ENCODE peak calls at places on chromosomes 11 and 22, in ten cellular contexts. J is cardiac muscle cell; L is tibial nerve; E is thyroid gland; B is HAP-1; Y is CD4-positive, CD25-positive, alpha-beta regulatory T cell; I is PC-3; Q is GM23248; C is adipocyte; P is colonic mucosa. H is an unnamed sample. For H3K9me3, the result is how much of the 10 kb centered on the place peaks cover.

GRCh38 chr11:119722281-119722794 is 6.7 kb downstream of the NECTIN1 start:
- DNase-seq in J (no peak), B (no peak), E (no peak), C (no peak), I (no peak), P (peak), Q (no peak), L (no peak), Y (no peak), H (no peak)

GRCh38 chr22:32232447-32232846 is 22.7 kb downstream of the SLC5A4 start:
- DNase-seq in J (no peak), Q (no peak), Y (no peak), E (no peak), B (no peak), P (no peak), C (no peak), L (no peak), I (no peak), H (no peak)

GRCh38 chr11:35675901-35676610 is 13.5 kb downstream of the TRIM44 start:
- DNase-seq in J (no peak), I (peak), Y (no peak), P (no peak), C (peak), E (no peak), Q (no peak), L (no peak), B (no peak), H (no peak)

GRCh38 chr22:19119949-19120348 is 2.3 kb downstream of the DGCR2 start:
- DNase-seq in Y (no peak), I (no peak), E (no peak), C (no peak), L (no peak), Q (no peak), B (no peak), P (no peak), J (no peak), H (no peak)

GRCh38 chr11:32172771-32173170 is 81.9 kb downstream of the RCN1 start:
- DNase-seq in P (no peak), I (no peak), Y (no peak), Q (peak), J (peak), C (no peak), L (no peak), B (no peak), E (peak), H (no peak)

GRCh38 chr11:36075053-36075452 is 131.2 kb downstream of the LDLRAD3 start:
- DNase-seq in P (no peak), J (no peak), C (peak), Q (peak), E (no peak), B (no peak), I (peak), Y (no peak), L (no peak), H (no peak)

GRCh38 chr11:26623076-26623666 is 51.1 kb upstream of the MUC15 start:
- DNase-seq in L (no peak), Q (peak), E (no peak), C (peak), J (no peak), P (no peak), I (peak), Y (no peak), B (no peak), H (no peak)

GRCh38 chr22:49617866-49618688 is 209.6 kb downstream of the BRD1 start:
- DNase-seq in L (no peak), B (no peak), Q (no peak), P (no peak), C (no peak), E (no peak), J (no peak), Y (no peak), I (no peak), H (no peak)

GRCh38 chr11:47731466-47731865 is 16.3 kb upstream of the AGBL2 start:
- DNase-seq in Y (no peak), P (no peak), Q (no peak), I (no peak), C (no peak), J (no peak), L (no peak), B (peak), E (no peak), H (no peak)
- H3K9me3 ChIP-seq in Y (under half), P (under half), Q (under half), I (under half), C (under half), J (under half), L (under half), B (under half), E (under half), H (under half)

GRCh38 chr22:48340727-48341709 is 1486.7 kb downstream of the BRD1 start:
- DNase-seq in L (no peak), J (no peak), E (no peak), B (no peak), P (no peak), C (no peak), Q (no peak), I (no peak), Y (no peak), H (no peak)

GRCh38 chr22:48336339-48337060 is 1491.2 kb downstream of the BRD1 start:
- DNase-seq in Y (no peak), B (no peak), J (no peak), L (no peak), I (no peak), P (no peak), E (no peak), Q (no peak), C (no peak), H (no peak)

GRCh38 chr22:48337957-48338792 is 1489.5 kb downstream of the BRD1 start:
- DNase-seq in P (no peak), Y (no peak), Q (no peak), B (no peak), E (no peak), L (no peak), I (no peak), C (no peak), J (no peak), H (no peak)

GRCh38 chr22:48340191-48340590 is 1487.5 kb downstream of the BRD1 start:
- DNase-seq in P (no peak), J (no peak), L (no peak), E (no peak), B (no peak), C (no peak), Q (no peak), I (no peak), Y (no peak), H (no peak)

DNA sequence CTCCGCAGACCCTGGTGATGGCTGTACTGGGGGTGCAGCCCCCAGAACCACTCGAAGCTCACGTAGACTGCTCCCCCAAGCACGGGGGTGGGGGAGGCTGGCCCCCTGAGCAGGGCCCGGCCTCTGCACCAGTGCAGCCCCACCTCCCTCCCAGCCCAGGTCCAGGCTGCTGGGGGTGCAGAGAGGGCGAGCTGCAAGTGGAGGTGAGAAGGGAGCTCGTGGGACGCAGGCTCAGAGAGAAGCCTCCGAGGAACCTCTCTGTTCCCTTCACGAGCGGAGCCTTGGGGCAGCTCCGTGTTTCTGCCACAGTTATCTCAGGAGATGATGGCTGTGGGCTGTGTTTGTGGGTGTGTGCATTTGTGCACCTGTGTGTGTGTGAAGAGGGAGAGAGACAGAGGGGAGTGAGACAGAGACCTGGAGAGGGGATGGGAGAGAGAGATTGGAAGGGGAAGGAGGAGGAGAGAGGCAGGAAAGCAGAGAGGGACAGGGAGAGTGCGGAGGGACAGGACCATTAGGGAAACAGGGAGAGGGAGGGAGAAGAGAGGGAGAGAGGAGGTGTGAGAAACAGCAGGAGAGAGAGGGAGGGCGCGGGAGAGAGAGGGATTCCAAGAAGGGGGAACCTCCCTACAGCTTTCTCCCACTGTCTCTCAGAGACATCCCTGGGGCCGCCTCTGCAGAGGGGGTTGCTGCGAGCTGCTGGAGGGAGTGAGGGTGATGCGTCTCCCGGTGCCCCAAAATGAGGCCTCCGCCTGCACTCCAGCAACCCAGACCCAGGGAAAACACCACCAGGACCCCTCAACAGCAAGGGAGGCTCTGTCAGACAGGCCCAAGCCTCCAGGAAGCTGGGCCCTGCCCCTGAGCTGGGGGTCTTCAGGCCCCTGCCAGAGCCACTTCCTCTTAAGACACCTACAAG is 1488.6 kb downstream of the BRD1 start:
- DNase-seq in C (no peak), I (no peak), L (no peak), Q (no peak), Y (no peak), P (no peak), E (no peak), J (no peak), B (no peak), H (no peak)
- H3K9me3 ChIP-seq in C (under half), I (under half), L (under half), Q (under half), Y (under half), P (under half), E (under half), J (under half), B (under half), H (under half)

GRCh38 chr11:114621950-114622809 is 26.6 kb upstream of the NXPE4 start:
- DNase-seq in C (no peak), E (no peak), I (no peak), B (no peak), Q (no peak), J (no peak), L (no peak), Y (no peak), P (peak), H (no peak)

GRCh38 chr11:114623720-114624119 is 28.1 kb upstream of the NXPE4 start:
- DNase-seq in C (no peak), P (no peak), Y (no peak), J (no peak), E (no peak), Q (no peak), B (no peak), I (no peak), L (no peak), H (no peak)

GRCh38 chr11:114625294-114625693 is 29.7 kb upstream of the NXPE4 start:
- DNase-seq in P (peak), I (no peak), J (no peak), E (no peak), Y (no peak), Q (no peak), L (no peak), B (no peak), C (no peak), H (no peak)

GRCh38 chr11:114622858-114623257 is 27.3 kb upstream of the NXPE4 start:
- DNase-seq in P (peak), Q (no peak), C (no peak), L (no peak), I (no peak), B (no peak), E (no peak), Y (no peak), J (no peak), H (no peak)

DNA sequence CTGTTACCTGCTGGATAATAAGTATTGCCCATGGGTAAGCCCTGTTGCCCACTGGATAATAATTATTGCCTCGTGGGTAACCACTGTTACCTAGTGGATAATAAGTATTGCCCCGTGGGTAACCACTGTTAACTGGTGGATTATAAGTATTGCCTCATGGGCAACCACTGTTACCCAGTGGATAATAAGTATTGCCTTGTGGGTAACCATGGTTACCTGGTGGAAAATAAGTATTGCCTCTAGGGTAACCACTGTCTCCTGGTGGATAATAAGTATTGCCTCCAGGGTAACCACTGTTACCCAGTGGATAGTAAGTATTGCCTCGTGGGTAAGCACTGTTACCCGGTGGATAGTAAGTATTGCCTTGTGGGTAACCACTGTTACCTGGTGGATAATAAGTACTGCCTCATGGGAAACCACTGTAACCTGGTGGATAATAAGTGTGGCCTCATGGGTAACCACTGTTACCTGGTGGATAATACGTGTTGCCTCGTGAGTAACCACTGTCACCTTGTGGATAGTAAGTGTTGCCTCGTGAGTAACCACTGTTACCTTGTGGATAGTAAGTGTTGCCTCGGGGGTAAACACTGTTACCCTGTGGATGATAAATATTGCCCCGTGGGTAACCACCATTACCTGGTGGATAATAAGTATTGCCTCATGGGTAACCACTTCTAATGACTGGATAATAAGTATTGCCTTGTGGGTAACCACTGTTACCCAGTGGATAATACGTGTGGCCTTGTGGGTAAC is 29.0 kb upstream of the NXPE4 start:
- DNase-seq in I (no peak), Y (no peak), Q (no peak), E (no peak), J (no peak), C (no peak), L (no peak), P (peak), B (no peak), H (no peak)
- H3K9me3 ChIP-seq in I (under half), Y (under half), Q (under half), E (under half), J (under half), C (under half), L (under half), P (under half), B (under half), H (under half)

DNA sequence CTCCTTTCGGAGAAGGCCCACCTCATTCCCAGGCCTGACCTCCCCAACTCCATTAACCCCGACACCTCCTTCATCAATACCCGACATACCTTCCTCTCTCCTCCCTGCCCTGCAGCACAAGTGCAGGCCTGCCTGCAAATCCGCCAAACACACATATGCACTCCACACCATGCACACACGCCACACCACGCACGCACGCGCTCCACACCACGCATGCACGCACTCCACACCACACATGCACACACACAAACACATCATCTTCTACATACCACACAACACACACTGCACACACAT is 629.6 kb downstream of the TBC1D22A start:
- DNase-seq in L (no peak), P (no peak), Q (no peak), J (no peak), E (no peak), B (no peak), I (no peak), Y (no peak), C (no peak), H (no peak)
- H3K9me3 ChIP-seq in L (under half), P (under half), Q (under half), J (under half), E (under half), B (under half), I (under half), Y (under half), C (under half), H (under half)

GRCh38 chr11:70842701-70843100 is 409.7 kb downstream of the SHANK2 start:
- DNase-seq in B (no peak), E (no peak), Q (no peak), C (no peak), J (no peak), P (no peak), L (no peak), I (no peak), Y (no peak), H (no peak)

GRCh38 chr11:70845761-70846160 is 406.6 kb downstream of the SHANK2 start:
- DNase-seq in I (no peak), J (no peak), Q (no peak), B (no peak), L (no peak), E (no peak), C (no peak), P (no peak), Y (no peak), H (no peak)

GRCh38 chr11:70844387-70844786 is 408.0 kb downstream of the SHANK2 start:
- DNase-seq in J (no peak), P (no peak), I (no peak), Q (no peak), Y (no peak), B (no peak), L (no peak), C (no peak), E (no peak), H (no peak)

GRCh38 chr11:70842256-70842655 is 410.1 kb downstream of the SHANK2 start:
- DNase-seq in Q (no peak), B (no peak), L (no peak), J (no peak), I (no peak), Y (no peak), P (no peak), C (no peak), E (no peak), H (no peak)

DNA sequence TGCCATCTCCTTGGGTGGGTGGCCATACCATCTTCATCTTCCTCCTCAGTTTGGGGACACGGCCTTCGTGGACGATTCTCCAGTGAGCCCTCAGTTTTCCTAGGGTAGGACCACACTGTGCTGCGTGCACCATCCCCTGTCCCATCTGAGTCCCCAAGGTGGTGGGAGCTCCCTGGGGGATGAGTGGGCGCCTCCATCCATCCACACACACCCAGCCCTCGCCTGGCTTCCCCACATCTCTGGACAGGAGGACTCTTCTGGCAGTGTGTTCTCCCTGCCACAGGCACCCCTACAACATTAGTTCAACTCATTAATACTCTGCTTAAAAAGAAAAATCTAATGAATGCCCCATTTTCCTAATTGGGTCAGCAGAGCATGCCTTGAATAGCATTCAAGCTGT is 408.5 kb downstream of the SHANK2 start:
- DNase-seq in P (no peak), Q (no peak), L (no peak), E (no peak), C (no peak), J (no peak), B (no peak), I (no peak), Y (no peak), H (no peak)
- H3K9me3 ChIP-seq in P (under half), Q (under half), L (under half), E (under half), C (under half), J (under half), B (under half), I (under half), Y (under half), H (under half)

GRCh38 chr11:100640646-100641045 is 46.4 kb upstream of the ARHGAP42 start:
- DNase-seq in I (no peak), Q (no peak), P (no peak), B (no peak), C (peak), J (no peak), Y (no peak), E (no peak), L (no peak), H (no peak)
- H3K9me3 ChIP-seq in I (under half), Q (under half), P (under half), B (under half), C (under half), J (under half), Y (under half), E (under half), L (under half), H (under half)

DNA sequence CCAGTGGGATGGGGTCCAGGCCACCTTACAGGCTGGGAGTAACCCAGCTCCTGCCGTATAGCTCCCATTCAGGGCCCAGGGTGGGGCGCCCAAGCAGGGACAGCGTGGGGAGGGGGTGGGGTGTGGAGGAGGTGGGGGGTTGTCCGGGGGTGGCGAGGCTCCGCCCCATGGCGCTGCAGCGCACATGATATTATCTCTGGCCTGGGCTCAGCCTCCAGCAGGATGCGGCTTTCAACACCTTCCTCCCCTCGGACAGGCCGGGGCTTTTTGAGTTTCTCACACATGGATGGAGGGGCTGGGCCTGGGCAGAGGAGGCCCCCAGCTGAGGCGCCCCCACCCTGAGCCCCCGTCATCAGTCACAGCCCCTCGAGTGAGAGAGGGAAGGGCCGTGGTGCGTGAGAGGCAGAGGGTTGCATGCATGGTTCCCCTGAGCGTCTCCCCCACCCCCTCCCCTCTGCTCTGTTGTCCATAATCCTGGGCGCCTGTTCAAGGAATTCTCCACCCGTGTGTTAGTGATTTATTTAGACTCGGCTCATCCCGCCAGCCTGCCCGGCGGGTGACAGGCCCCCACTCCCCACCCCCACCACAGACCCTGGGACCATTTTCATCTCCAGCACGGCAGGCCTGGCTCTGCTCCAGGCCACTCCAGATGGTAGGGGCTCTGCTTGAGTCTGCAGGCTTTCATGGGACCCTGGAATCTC is 44.9 kb downstream of the WNT11 start:
- DNase-seq in Y (no peak), Q (peak), E (peak), I (no peak), C (peak), P (no peak), B (no peak), J (peak), L (no peak), H (no peak)
- H3K9me3 ChIP-seq in Y (under half), Q (under half), E (under half), I (under half), C (under half), P (under half), B (under half), J (under half), L (under half), H (under half)

DNA sequence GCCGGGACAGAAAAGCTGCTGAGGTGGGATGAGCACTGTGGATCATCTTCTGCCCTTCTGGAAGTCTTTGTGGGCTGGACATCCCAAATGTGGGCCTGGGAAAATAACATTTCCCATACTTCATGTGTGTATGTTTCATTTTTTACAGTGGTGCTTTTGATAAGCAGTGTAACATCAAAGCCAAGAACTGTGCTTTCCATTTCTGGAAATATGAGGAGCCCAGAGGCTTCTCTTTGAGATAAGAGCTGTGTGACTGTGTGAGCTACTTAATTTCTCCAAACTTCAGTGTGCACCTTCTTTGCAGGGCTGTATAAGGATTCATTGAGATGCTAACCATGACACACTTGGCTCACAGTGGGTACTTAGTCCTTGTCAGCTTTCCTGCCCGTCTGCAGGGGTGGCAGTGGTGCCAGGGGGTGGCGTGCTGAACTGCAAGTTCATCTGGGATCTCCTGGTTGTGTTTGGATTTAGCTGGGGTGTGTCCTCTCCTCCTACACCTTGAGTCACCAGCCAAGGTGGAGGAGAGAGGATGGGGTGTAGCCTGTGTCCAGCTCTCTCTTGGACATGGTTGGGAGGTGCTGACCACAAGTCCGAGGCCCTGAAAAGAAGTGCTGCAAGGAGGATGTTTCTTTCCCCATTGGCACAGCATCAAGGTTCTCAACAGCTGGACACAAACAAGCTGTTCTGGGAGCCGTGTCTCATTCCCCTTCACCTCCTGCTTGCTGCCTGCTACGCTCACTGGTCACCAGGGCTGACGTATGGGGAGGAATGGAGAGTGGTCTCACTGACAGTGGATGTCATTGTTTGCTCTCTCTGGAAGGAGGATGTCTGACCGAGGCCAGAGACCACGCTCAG is 139.4 kb downstream of the TEAD1 start:
- DNase-seq in B (no peak), E (peak), P (peak), I (peak), C (no peak), Y (no peak), Q (peak), J (no peak), L (no peak), H (no peak)
- H3K9me3 ChIP-seq in B (under half), E (under half), P (under half), I (under half), C (under half), Y (under half), Q (under half), J (under half), L (under half), H (under half)